ENCODE peak calls at places on chromosomes 6 and 20, in five cellular contexts. One of them, this sample, is unnamed.

GRCh38 chr20:54716169-54716747 is 240.9 kb downstream of the DOK5 start:
- DNase-seq in cardiac fibroblast: no peak
- DNase-seq in stimulated activated CD4-positive, alpha-beta T cell treated with anti-CD3 and anti-CD28 coated beads, Interleukin-12 subunit alpha, Interleukin-12 subunit beta, amount 100 ng/mL, for 48 hours: no peak
- DNase-seq in Daoy: no peak
- DNase-seq in T-helper 1 cell: no peak
- DNase-seq in this sample: no peak

GRCh38 chr6:51562198-51562597 is 525.2 kb downstream of the PKHD1 start:
- DNase-seq in stimulated activated CD4-positive, alpha-beta T cell treated with anti-CD3 and anti-CD28 coated beads, Interleukin-12 subunit alpha, Interleukin-12 subunit beta, amount 100 ng/mL, for 48 hours: no peak
- DNase-seq in Daoy: no peak
- DNase-seq in cardiac fibroblast: no peak
- DNase-seq in T-helper 1 cell: no peak
- DNase-seq in this sample: no peak

GRCh38 chr6:80728340-80728739 is 621.9 kb downstream of the BCKDHB start:
- DNase-seq in cardiac fibroblast: no peak
- DNase-seq in stimulated activated CD4-positive, alpha-beta T cell treated with anti-CD3 and anti-CD28 coated beads, Interleukin-12 subunit alpha, Interleukin-12 subunit beta, amount 100 ng/mL, for 48 hours: no peak
- DNase-seq in T-helper 1 cell: no peak
- DNase-seq in Daoy: no peak
- DNase-seq in this sample: no peak

GRCh38 chr6:142218441-142218840 is 71.4 kb downstream of the VTA1 start:
- DNase-seq in cardiac fibroblast: no peak
- DNase-seq in T-helper 1 cell: no peak
- DNase-seq in Daoy: no peak
- DNase-seq in stimulated activated CD4-positive, alpha-beta T cell treated with anti-CD3 and anti-CD28 coated beads, Interleukin-12 subunit alpha, Interleukin-12 subunit beta, amount 100 ng/mL, for 48 hours: no peak
- DNase-seq in this sample: no peak

GRCh38 chr6:2993755-2994317 is 5.9 kb upstream of the NQO2 start:
- DNase-seq in cardiac fibroblast: no peak
- DNase-seq in Daoy: no peak
- DNase-seq in stimulated activated CD4-positive, alpha-beta T cell treated with anti-CD3 and anti-CD28 coated beads, Interleukin-12 subunit alpha, Interleukin-12 subunit beta, amount 100 ng/mL, for 48 hours: no peak
- DNase-seq in T-helper 1 cell: no peak
- DNase-seq in this sample: no peak

GRCh38 chr6:132136976-132137375 is 185.8 kb upstream of the CCN2 start:
- DNase-seq in Daoy: no peak
- DNase-seq in T-helper 1 cell: no peak
- DNase-seq in stimulated activated CD4-positive, alpha-beta T cell treated with anti-CD3 and anti-CD28 coated beads, Interleukin-12 subunit alpha, Interleukin-12 subunit beta, amount 100 ng/mL, for 48 hours: no peak
- DNase-seq in cardiac fibroblast: peak
- DNase-seq in this sample: no peak

GRCh38 chr20:426564-426963 is 18.5 kb downstream of the RBCK1 start:
- DNase-seq in T-helper 1 cell: no peak
- DNase-seq in Daoy: no peak
- DNase-seq in stimulated activated CD4-positive, alpha-beta T cell treated with anti-CD3 and anti-CD28 coated beads, Interleukin-12 subunit alpha, Interleukin-12 subunit beta, amount 100 ng/mL, for 48 hours: no peak
- DNase-seq in cardiac fibroblast: no peak
- DNase-seq in this sample: no peak

GRCh38 chr6:170434114-170434820 is 118.8 kb downstream of the PSMB1 start:
- DNase-seq in cardiac fibroblast: no peak
- DNase-seq in Daoy: no peak
- DNase-seq in stimulated activated CD4-positive, alpha-beta T cell treated with anti-CD3 and anti-CD28 coated beads, Interleukin-12 subunit alpha, Interleukin-12 subunit beta, amount 100 ng/mL, for 48 hours: no peak
- DNase-seq in T-helper 1 cell: no peak
- DNase-seq in this sample: no peak

GRCh38 chr20:5002077-5002413 is 735 bp upstream of the SLC23A2 start:
- DNase-seq in Daoy: no peak
- DNase-seq in T-helper 1 cell: no peak
- DNase-seq in stimulated activated CD4-positive, alpha-beta T cell treated with anti-CD3 and anti-CD28 coated beads, Interleukin-12 subunit alpha, Interleukin-12 subunit beta, amount 100 ng/mL, for 48 hours: no peak
- DNase-seq in cardiac fibroblast: no peak
- DNase-seq in this sample: peak

GRCh38 chr20:48794360-48794759 is 33.4 kb downstream of the PREX1 start:
- DNase-seq in T-helper 1 cell: no peak
- DNase-seq in stimulated activated CD4-positive, alpha-beta T cell treated with anti-CD3 and anti-CD28 coated beads, Interleukin-12 subunit alpha, Interleukin-12 subunit beta, amount 100 ng/mL, for 48 hours: no peak
- DNase-seq in Daoy: no peak
- DNase-seq in cardiac fibroblast: peak
- DNase-seq in this sample: peak

GRCh38 chr6:81613606-81614005 is 138.9 kb downstream of the TENT5A start:
- DNase-seq in T-helper 1 cell: no peak
- DNase-seq in Daoy: peak
- DNase-seq in stimulated activated CD4-positive, alpha-beta T cell treated with anti-CD3 and anti-CD28 coated beads, Interleukin-12 subunit alpha, Interleukin-12 subunit beta, amount 100 ng/mL, for 48 hours: no peak
- DNase-seq in cardiac fibroblast: peak
- DNase-seq in this sample: no peak

GRCh38 chr20:8196096-8196495 is 64.0 kb downstream of the PLCB1 start:
- DNase-seq in stimulated activated CD4-positive, alpha-beta T cell treated with anti-CD3 and anti-CD28 coated beads, Interleukin-12 subunit alpha, Interleukin-12 subunit beta, amount 100 ng/mL, for 48 hours: no peak
- DNase-seq in Daoy: no peak
- DNase-seq in T-helper 1 cell: no peak
- DNase-seq in cardiac fibroblast: peak
- DNase-seq in this sample: no peak

GRCh38 chr20:3710703-3711417 is 1.5 kb downstream of the SIGLEC1 start:
- DNase-seq in Daoy: peak
- DNase-seq in cardiac fibroblast: peak
- DNase-seq in T-helper 1 cell: peak
- DNase-seq in stimulated activated CD4-positive, alpha-beta T cell treated with anti-CD3 and anti-CD28 coated beads, Interleukin-12 subunit alpha, Interleukin-12 subunit beta, amount 100 ng/mL, for 48 hours: peak
- DNase-seq in this sample: peak

GRCh38 chr6:152099816-152100618 is 292.5 kb downstream of the ESR1 start:
- DNase-seq in Daoy: peak
- DNase-seq in T-helper 1 cell: no peak
- DNase-seq in cardiac fibroblast: peak
- DNase-seq in stimulated activated CD4-positive, alpha-beta T cell treated with anti-CD3 and anti-CD28 coated beads, Interleukin-12 subunit alpha, Interleukin-12 subunit beta, amount 100 ng/mL, for 48 hours: no peak
- DNase-seq in this sample: no peak

GRCh38 chr6:166008441-166009369 is 158.9 kb downstream of the TBXT start:
- DNase-seq in cardiac fibroblast: peak
- DNase-seq in Daoy: no peak
- DNase-seq in T-helper 1 cell: no peak
- DNase-seq in stimulated activated CD4-positive, alpha-beta T cell treated with anti-CD3 and anti-CD28 coated beads, Interleukin-12 subunit alpha, Interleukin-12 subunit beta, amount 100 ng/mL, for 48 hours: no peak
- DNase-seq in this sample: peak

GRCh38 chr20:57397004-57397692 is 6.0 kb downstream of the RBM38 start:
- DNase-seq in T-helper 1 cell: no peak
- DNase-seq in stimulated activated CD4-positive, alpha-beta T cell treated with anti-CD3 and anti-CD28 coated beads, Interleukin-12 subunit alpha, Interleukin-12 subunit beta, amount 100 ng/mL, for 48 hours: peak
- DNase-seq in Daoy: no peak
- DNase-seq in cardiac fibroblast: no peak
- DNase-seq in this sample: no peak

GRCh38 chr20:19757973-19758887 is at the start of gene RIN2:
- DNase-seq in cardiac fibroblast: peak
- DNase-seq in stimulated activated CD4-positive, alpha-beta T cell treated with anti-CD3 and anti-CD28 coated beads, Interleukin-12 subunit alpha, Interleukin-12 subunit beta, amount 100 ng/mL, for 48 hours: no peak
- DNase-seq in Daoy: peak
- DNase-seq in T-helper 1 cell: no peak
- DNase-seq in this sample: peak

GRCh38 chr20:57589728-57590484 is 29.0 kb downstream of the PCK1 start:
- DNase-seq in Daoy: no peak
- DNase-seq in stimulated activated CD4-positive, alpha-beta T cell treated with anti-CD3 and anti-CD28 coated beads, Interleukin-12 subunit alpha, Interleukin-12 subunit beta, amount 100 ng/mL, for 48 hours: no peak
- DNase-seq in cardiac fibroblast: no peak
- DNase-seq in T-helper 1 cell: no peak
- DNase-seq in this sample: no peak